ENCODE peak calls at places on chromosomes 6 and 20, in five cellular contexts. Q, S, W, A and C are unnamed samples.

GRCh38 chr6:37704066-37704465 is 6.4 kb upstream of the MDGA1 start:
- DNase-seq in Q (no peak), S (no peak), W (no peak), A (no peak), C (no peak)

GRCh38 chr6:63897459-63897858 is 261.9 kb downstream of the PHF3 start:
- DNase-seq in Q (peak; percentile 73), S (no peak), W (no peak), A (no peak), C (no peak)

GRCh38 chr6:117311310-117311709 is 46.0 kb downstream of the VGLL2 start:
- DNase-seq in Q (no peak), S (no peak), W (no peak), A (no peak), C (no peak)

GRCh38 chr6:152316024-152316423 is 321.1 kb downstream of the SYNE1 start:
- DNase-seq in Q (peak; percentile 47), S (no peak), W (no peak), A (no peak), C (no peak)

GRCh38 chr6:32882879-32883250 is 28.9 kb downstream of the PSMB9 start:
- DNase-seq in Q (peak; percentile 6), S (no peak), W (no peak), A (no peak), C (no peak)

GRCh38 chr6:74415056-74415455 is 719.1 kb downstream of the CD109 start:
- DNase-seq in Q (no peak), S (no peak), W (no peak), A (no peak), C (no peak)

GRCh38 chr20:49199729-49200293 is 11.7 kb upstream of the STAU1 start:
- DNase-seq in Q (no peak), S (no peak), W (no peak), A (no peak), C (no peak)

GRCh38 chr6:49902856-49903255 is 36.5 kb upstream of the CRISP1 start:
- DNase-seq in Q (no peak), S (no peak), W (no peak), A (no peak), C (no peak)

GRCh38 chr6:41568585-41569384 is 22.6 kb downstream of the FOXP4 start:
- DNase-seq in Q (no peak), S (no peak), W (no peak), A (no peak), C (peak; percentile 77)

GRCh38 chr20:49724637-49725606 is 11.2 kb upstream of the B4GALT5 start:
- DNase-seq in Q (peak; percentile 55), S (no peak), W (peak; percentile 65), A (no peak), C (no peak)

GRCh38 chr6:142702501-142703460 is 242.2 kb downstream of the HIVEP2 start:
- DNase-seq in Q (no peak), S (peak; percentile 17), W (no peak), A (peak; percentile 11), C (no peak)

GRCh38 chr20:45835230-45836224 is 1.9 kb downstream of the SNX21 start:
- DNase-seq in Q (peak; percentile 77), S (no peak), W (no peak), A (no peak), C (no peak)

GRCh38 chr6:161963181-161963580 is 689.3 kb upstream of the AGPAT4 start:
- DNase-seq in Q (no peak), S (no peak), W (no peak), A (no peak), C (no peak)

GRCh38 chr20:54132612-54133433 is 41.0 kb downstream of the CYP24A1 start:
- DNase-seq in Q (peak; percentile 90), S (no peak), W (no peak), A (no peak), C (peak; percentile 52)

GRCh38 chr6:73857341-73857890 is 161.4 kb downstream of the CD109 start:
- DNase-seq in Q (no peak), S (no peak), W (no peak), A (no peak), C (no peak)

GRCh38 chr6:32906539-32906938 is 34.3 kb downstream of the HLA-DMB start:
- DNase-seq in Q (peak; percentile 23), S (no peak), W (no peak), A (no peak), C (no peak)

GRCh38 chr6:131917318-131917717 is 33.9 kb downstream of the CCN2 start:
- DNase-seq in Q (no peak), S (no peak), W (no peak), A (no peak), C (no peak)

GRCh38 chr6:31513456-31514165 is 15.2 kb upstream of the MCCD1 start:
- DNase-seq in Q (peak; percentile 2), S (no peak), W (no peak), A (no peak), C (no peak)

GRCh38 chr6:71621918-71622519 is 264.3 kb upstream of the RIMS1 start:
- DNase-seq in Q (no peak), S (no peak), W (no peak), A (peak; percentile 1), C (no peak)

GRCh38 chr6:15528870-15529269 is 134.0 kb downstream of the DTNBP1 start:
- DNase-seq in Q (no peak), S (no peak), W (no peak), A (no peak), C (no peak)

GRCh38 chr6:19895866-19896579 is 58.9 kb downstream of the ID4 start:
- DNase-seq in Q (no peak), S (no peak), W (no peak), A (no peak), C (no peak)

GRCh38 chr6:25312703-25313102 is 33.5 kb downstream of the CARMIL1 start:
- DNase-seq in Q (peak; percentile 79), S (no peak), W (no peak), A (no peak), C (no peak)

GRCh38 chr6:148611213-148611612 is 135.6 kb upstream of the UST start:
- DNase-seq in Q (peak; percentile 71), S (no peak), W (no peak), A (no peak), C (no peak)

GRCh38 chr6:104639671-104640070 is 220.0 kb downstream of the HACE1 start:
- DNase-seq in Q (no peak), S (no peak), W (no peak), A (peak; percentile 59), C (no peak)

GRCh38 chr20:1527923-1528322 is 29.6 kb downstream of the SIRPD start:
- DNase-seq in Q (no peak), S (no peak), W (no peak), A (no peak), C (no peak)

GRCh38 chr20:3383878-3384495 is 23.5 kb downstream of the DNAAF9 start:
- DNase-seq in Q (no peak), S (no peak), W (peak; percentile 66), A (peak; percentile 50), C (no peak)

GRCh38 chr6:7542065-7542877 is 800 bp downstream of the DSP start:
- DNase-seq in Q (peak; percentile 22), S (peak; percentile 64), W (no peak), A (no peak), C (peak; percentile 17)

GRCh38 chr20:37261714-37262113 is at the start of gene GHRH:
- DNase-seq in Q (no peak), S (no peak), W (no peak), A (no peak), C (no peak)